ENCODE peak calls at places on chromosomes 2 and 18, in four cellular contexts. G is neuronal stem cell, Y is tibial artery, R is endodermal cell. L is an unnamed sample.
A peak's percentile ranks its signal among the peaks of the same experiment; 100 is the strongest.

GRCh38 chr18:72160504-72161445 is 383.4 kb downstream of the CBLN2 start:
- DNase-seq in G (no peak), Y (no peak), R (no peak), L (no peak)

GRCh38 chr2:188695953-188696352 is 278.2 kb upstream of the COL3A1 start:
- DNase-seq in Y (no peak), R (no peak), G (no peak), L (no peak)

GRCh38 chr2:289362-290089 is 1.6 kb upstream of the ALKAL2 start:
- DNase-seq in R (peak; percentile 71), Y (no peak), G (no peak), L (peak; percentile 78)

GRCh38 chr2:235333076-235333475 is 160.8 kb upstream of the AGAP1 start:
- DNase-seq in R (no peak), Y (no peak), G (no peak), L (no peak)

GRCh38 chr2:172334988-172335387 is 92.4 kb upstream of the ITGA6 start:
- DNase-seq in Y (no peak), G (no peak), R (peak; percentile 60), L (peak; percentile 42)

GRCh38 chr2:237529452-237530402 is 36.6 kb upstream of the PRLH start:
- DNase-seq in Y (no peak), R (no peak), G (no peak), L (no peak)

GRCh38 chr2:186780701-186781316 is 68.2 kb downstream of the ZSWIM2 start:
- DNase-seq in Y (no peak), R (peak; percentile 80), G (peak; percentile 8), L (peak; percentile 13)

GRCh38 chr2:100742884-100743283 is 77.1 kb upstream of the NPAS2 start:
- DNase-seq in G (no peak), R (no peak), Y (no peak), L (no peak)

GRCh38 chr2:120454993-120455789 is 109.3 kb downstream of the INHBB start:
- DNase-seq in G (no peak), Y (no peak), R (no peak), L (no peak)

GRCh38 chr2:221554769-221555510 is 17.2 kb downstream of the EPHA4 start:
- DNase-seq in R (peak; percentile 63), G (peak; percentile 44), Y (no peak), L (peak; percentile 35)

GRCh38 chr2:239145601-239146000 is 255.2 kb downstream of the HDAC4 start:
- DNase-seq in Y (no peak), R (no peak), G (no peak), L (no peak)

GRCh38 chr2:44779793-44780192 is 161.7 kb upstream of the SIX3 start:
- DNase-seq in R (no peak), Y (no peak), G (no peak), L (no peak)

GRCh38 chr2:52084760-52085159 is 1052.8 kb upstream of the NRXN1 start:
- DNase-seq in R (no peak), G (no peak), Y (no peak), L (no peak)

GRCh38 chr2:203022751-203023150 is 8.1 kb downstream of the NBEAL1 start:
- DNase-seq in G (no peak), R (no peak), Y (no peak), L (no peak)

GRCh38 chr2:152500777-152501176 is 165.8 kb downstream of the FMNL2 start:
- DNase-seq in G (no peak), R (no peak), Y (peak; percentile 73), L (no peak)

GRCh38 chr2:145906356-145906755 is 1386.4 kb upstream of the ZEB2 start:
- DNase-seq in Y (no peak), R (peak; percentile 66), G (no peak), L (no peak)

GRCh38 chr2:117562654-117563053 is 251.8 kb upstream of the DDX18 start:
- DNase-seq in Y (no peak), R (no peak), G (no peak), L (no peak)

GRCh38 chr2:101622633-101623521 is 74.6 kb upstream of the MAP4K4 start:
- DNase-seq in R (peak; percentile 46), G (no peak), Y (no peak), L (no peak)

GRCh38 chr2:186575302-186575701 is 14.6 kb upstream of the ITGAV start:
- DNase-seq in G (no peak), Y (peak; percentile 64), R (no peak), L (no peak)

GRCh38 chr2:232211743-232212686 is 166.5 kb upstream of the ALPP start:
- DNase-seq in R (no peak), G (no peak), Y (no peak), L (no peak)

GRCh38 chr2:207905546-207905945 is 119.8 kb downstream of the PLEKHM3 start:
- DNase-seq in R (peak; percentile 70), G (no peak), Y (no peak), L (no peak)

GRCh38 chr2:112482309-112483046 is 522 bp downstream of the TTL start:
- DNase-seq in R (peak; percentile 75), G (peak; percentile 40), Y (no peak), L (peak; percentile 82)

GRCh38 chr2:61419129-61419528 is 51.8 kb downstream of the USP34 start:
- DNase-seq in G (no peak), R (no peak), Y (no peak), L (no peak)

GRCh38 chr18:25896178-25896780 is 194.1 kb downstream of the SS18 start:
- DNase-seq in R (peak; percentile 53), G (peak; percentile 27), Y (no peak), L (peak; percentile 49)

GRCh38 chr2:48424866-48425265 is 105.1 kb upstream of the STON1 start:
- DNase-seq in R (no peak), Y (no peak), G (no peak), L (no peak)

GRCh38 chr2:54088191-54088634 is 27.2 kb upstream of the ACYP2 start:
- DNase-seq in G (no peak), Y (no peak), R (peak; percentile 67), L (no peak)

GRCh38 chr18:59996370-59996966 is 96.7 kb downstream of the PMAIP1 start:
- DNase-seq in G (no peak), Y (no peak), R (peak; percentile 72), L (peak; percentile 43)

GRCh38 chr2:129189617-129190016 is 789.8 kb upstream of the RAB6C start:
- DNase-seq in Y (no peak), R (peak; percentile 73), G (no peak), L (peak; percentile 42)

GRCh38 chr18:51133580-51134160 is 63.8 kb downstream of the MEX3C start:
- DNase-seq in Y (no peak), R (no peak), G (no peak), L (no peak)

GRCh38 chr2:25228848-25229674 is 60.7 kb upstream of the POMC start:
- DNase-seq in G (peak; percentile 79), Y (peak; percentile 62), R (peak; percentile 95), L (peak; percentile 96)

GRCh38 chr18:50377061-50377798 is 2.4 kb downstream of the SKA1 start:
- DNase-seq in Y (no peak), G (no peak), R (no peak), L (no peak)

GRCh38 chr2:19843992-19844515 is 57.7 kb downstream of the TTC32 start:
- DNase-seq in R (no peak), Y (no peak), G (no peak), L (no peak)

GRCh38 chr2:167890739-167891138 is 356.7 kb downstream of the STK39 start:
- DNase-seq in Y (no peak), G (no peak), R (no peak), L (no peak)

GRCh38 chr2:69221960-69222751 is 164.9 kb downstream of the GFPT1 start:
- DNase-seq in G (no peak), R (no peak), Y (no peak), L (no peak)

GRCh38 chr2:195414479-195414878 is 242.5 kb upstream of the SLC39A10 start:
- DNase-seq in R (no peak), Y (no peak), G (no peak), L (no peak)

GRCh38 chr18:39453882-39454281 is 1888.3 kb upstream of the CELF4 start:
- DNase-seq in R (peak; percentile 42), G (no peak), Y (no peak), L (no peak)

GRCh38 chr2:152395132-152396024 is 60.4 kb downstream of the FMNL2 start:
- DNase-seq in Y (peak; percentile 33), G (no peak), R (no peak), L (peak; percentile 43)

GRCh38 chr2:230893881-230894781 is 29.4 kb downstream of the ITM2C start:
- DNase-seq in Y (peak; percentile 6), R (peak; percentile 37), G (no peak), L (no peak)

DNA sequence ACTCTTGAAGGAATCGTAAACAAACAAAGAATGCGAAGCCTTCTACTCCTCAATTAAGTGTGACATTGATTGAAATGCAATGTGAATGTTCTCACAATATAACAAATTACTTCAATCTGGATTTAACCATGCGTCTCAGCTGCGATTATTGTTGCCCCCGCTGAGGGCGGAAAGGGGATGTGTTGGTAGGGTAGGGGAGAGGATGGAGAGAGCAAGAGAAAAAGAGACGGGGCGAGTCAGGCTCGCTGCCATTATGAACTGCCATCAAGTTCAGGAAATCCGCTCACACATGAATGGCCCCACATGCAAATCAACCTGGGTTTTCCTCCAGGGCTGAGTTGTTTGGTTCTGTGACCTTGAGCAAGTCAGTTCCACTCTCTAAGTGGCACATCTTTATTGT is 129.8 kb downstream of the PXDN start:
- DNase-seq in G (no peak), Y (no peak), R (peak; percentile 75), L (peak; percentile 56)
- H3K4me3 ChIP-seq in G (no peak overlapping the region), Y (no peak overlapping the region), R (no peak overlapping the region), L (no peak overlapping the region)

GRCh38 chr2:86480105-86480504 is 38.9 kb downstream of the KDM3A start:
- DNase-seq in R (no peak), Y (peak; percentile 31), G (no peak), L (no peak)
- H3K36me3 ChIP-seq in R (peaks cover 95% of the 10 kb centered on the region), Y (peaks cover 93% of the 10 kb centered on the region), G (peaks cover 100% of the 10 kb centered on the region), L (peaks cover 14% of the 10 kb centered on the region)

DNA sequence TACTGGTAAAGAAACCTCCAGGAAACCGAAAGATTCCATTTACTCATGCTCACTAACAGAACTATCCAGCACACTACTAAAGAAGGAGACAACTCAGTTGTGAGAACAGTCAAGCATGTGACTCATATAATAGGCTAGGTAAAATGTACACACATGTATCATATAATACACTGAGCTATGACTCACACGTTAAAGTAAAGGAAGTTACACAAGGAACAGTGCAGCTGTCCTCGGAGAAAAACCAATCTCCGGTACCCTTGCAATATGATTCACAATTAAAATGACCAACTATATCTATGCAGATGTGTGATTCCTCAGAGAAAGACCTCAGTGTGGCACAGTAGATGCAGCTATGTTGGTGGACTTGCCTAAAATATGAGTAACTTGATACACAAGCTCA is 76.6 kb downstream of the STRN start:
- DNase-seq in R (no peak), G (no peak), Y (no peak), L (no peak)
- H3K4me3 ChIP-seq in R (no peak overlapping the region), G (no peak overlapping the region), Y (no peak overlapping the region), L (no peak overlapping the region)

GRCh38 chr2:241256168-241256545 is 59.3 kb downstream of the HDLBP start:
- DNase-seq in R (no peak), Y (no peak), G (no peak), L (no peak)
- H3K36me3 ChIP-seq in R (peaks cover 94% of the 10 kb centered on the region), Y (peaks cover 99% of the 10 kb centered on the region), G (peaks cover 97% of the 10 kb centered on the region), L (peaks cover 52% of the 10 kb centered on the region)

GRCh38 chr2:105442056-105442455 is 43.2 kb upstream of the FHL2 start:
- DNase-seq in G (no peak), Y (no peak), R (no peak), L (no peak)

GRCh38 chr2:105443610-105444598 is 45.1 kb upstream of the FHL2 start:
- DNase-seq in Y (no peak), R (no peak), G (no peak), L (no peak)

GRCh38 chr2:105442721-105443120 is 43.9 kb upstream of the FHL2 start:
- DNase-seq in Y (no peak), R (no peak), G (no peak), L (no peak)

GRCh38 chr2:105447476-105447875 is 48.6 kb upstream of the FHL2 start:
- DNase-seq in R (no peak), G (no peak), Y (no peak), L (no peak)

GRCh38 chr2:105445498-105445897 is 46.6 kb upstream of the FHL2 start:
- DNase-seq in Y (no peak), R (no peak), G (no peak), L (no peak)
- H3K4me3 ChIP-seq in Y (no peak overlapping the region), R (no peak overlapping the region), G (no peak overlapping the region), L (no peak overlapping the region)